ENCODE peak calls at places on chromosomes 11 and 22, in six cellular contexts. One of them, this sample, is unnamed.

GRCh38 chr11:75263944-75264349 is 23.4 kb downstream of the TPBGL start:
- DNase-seq in LoVo: no peak
- DNase-seq in upper lobe of right lung: peak
- DNase-seq in stromal cell of bone marrow: no peak
- DNase-seq in Caki2: no peak
- DNase-seq in activated CD8-positive, alpha-beta memory T cell treated with anti-CD3 and anti-CD28 coated beads for 48 hours: no peak
- DNase-seq in this sample: peak

GRCh38 chr11:8826901-8827560 is 84.0 kb upstream of the AKIP1 start:
- DNase-seq in LoVo: no peak
- DNase-seq in upper lobe of right lung: no peak
- DNase-seq in stromal cell of bone marrow: no peak
- DNase-seq in Caki2: no peak
- DNase-seq in activated CD8-positive, alpha-beta memory T cell treated with anti-CD3 and anti-CD28 coated beads for 48 hours: no peak
- DNase-seq in this sample: no peak

GRCh38 chr11:9569588-9570164 is 3.8 kb upstream of the WEE1 start:
- DNase-seq in LoVo: no peak
- DNase-seq in upper lobe of right lung: no peak
- DNase-seq in stromal cell of bone marrow: no peak
- DNase-seq in Caki2: no peak
- DNase-seq in activated CD8-positive, alpha-beta memory T cell treated with anti-CD3 and anti-CD28 coated beads for 48 hours: no peak
- DNase-seq in this sample: no peak

GRCh38 chr11:61743486-61744095 is 8.8 kb upstream of the MYRF start:
- DNase-seq in LoVo: no peak
- DNase-seq in upper lobe of right lung: no peak
- DNase-seq in stromal cell of bone marrow: no peak
- DNase-seq in Caki2: no peak
- DNase-seq in activated CD8-positive, alpha-beta memory T cell treated with anti-CD3 and anti-CD28 coated beads for 48 hours: no peak
- DNase-seq in this sample: no peak

GRCh38 chr22:50141891-50142363 is 28.6 kb upstream of the PANX2 start:
- DNase-seq in LoVo: no peak
- DNase-seq in upper lobe of right lung: no peak
- DNase-seq in stromal cell of bone marrow: no peak
- DNase-seq in Caki2: peak
- DNase-seq in activated CD8-positive, alpha-beta memory T cell treated with anti-CD3 and anti-CD28 coated beads for 48 hours: no peak
- DNase-seq in this sample: no peak

GRCh38 chr11:106133529-106133928 is 56.1 kb downstream of the AASDHPPT start:
- DNase-seq in LoVo: no peak
- DNase-seq in upper lobe of right lung: no peak
- DNase-seq in stromal cell of bone marrow: no peak
- DNase-seq in Caki2: no peak
- DNase-seq in activated CD8-positive, alpha-beta memory T cell treated with anti-CD3 and anti-CD28 coated beads for 48 hours: no peak
- DNase-seq in this sample: no peak

GRCh38 chr11:79363261-79363660 is 77.6 kb downstream of the TENM4 start:
- DNase-seq in LoVo: no peak
- DNase-seq in upper lobe of right lung: no peak
- DNase-seq in stromal cell of bone marrow: no peak
- DNase-seq in Caki2: no peak
- DNase-seq in activated CD8-positive, alpha-beta memory T cell treated with anti-CD3 and anti-CD28 coated beads for 48 hours: no peak
- DNase-seq in this sample: no peak

GRCh38 chr11:133386262-133386661 is 146.0 kb downstream of the OPCML start:
- DNase-seq in LoVo: no peak
- DNase-seq in upper lobe of right lung: no peak
- DNase-seq in stromal cell of bone marrow: no peak
- DNase-seq in Caki2: no peak
- DNase-seq in activated CD8-positive, alpha-beta memory T cell treated with anti-CD3 and anti-CD28 coated beads for 48 hours: no peak
- DNase-seq in this sample: no peak

GRCh38 chr11:75810637-75811383 is 4.2 kb upstream of the UVRAG start:
- DNase-seq in LoVo: no peak
- DNase-seq in upper lobe of right lung: no peak
- DNase-seq in stromal cell of bone marrow: no peak
- DNase-seq in Caki2: no peak
- DNase-seq in activated CD8-positive, alpha-beta memory T cell treated with anti-CD3 and anti-CD28 coated beads for 48 hours: no peak
- DNase-seq in this sample: no peak

GRCh38 chr22:19596680-19597398 is 72.6 kb upstream of the CLDN5 start:
- DNase-seq in LoVo: no peak
- DNase-seq in upper lobe of right lung: no peak
- DNase-seq in stromal cell of bone marrow: no peak
- DNase-seq in Caki2: no peak
- DNase-seq in activated CD8-positive, alpha-beta memory T cell treated with anti-CD3 and anti-CD28 coated beads for 48 hours: no peak
- DNase-seq in this sample: no peak

GRCh38 chr22:26847046-26847445 is 189.7 kb downstream of the MIAT start:
- DNase-seq in LoVo: no peak
- DNase-seq in upper lobe of right lung: no peak
- DNase-seq in stromal cell of bone marrow: no peak
- DNase-seq in Caki2: no peak
- DNase-seq in activated CD8-positive, alpha-beta memory T cell treated with anti-CD3 and anti-CD28 coated beads for 48 hours: no peak
- DNase-seq in this sample: no peak

GRCh38 chr11:69842746-69843528 is 23.7 kb upstream of the FGF3 start:
- DNase-seq in LoVo: no peak
- DNase-seq in upper lobe of right lung: no peak
- DNase-seq in stromal cell of bone marrow: no peak
- DNase-seq in Caki2: no peak
- DNase-seq in activated CD8-positive, alpha-beta memory T cell treated with anti-CD3 and anti-CD28 coated beads for 48 hours: no peak
- DNase-seq in this sample: no peak

GRCh38 chr22:26610983-26611382 is 6.8 kb downstream of the CRYBB1 start:
- DNase-seq in LoVo: no peak
- DNase-seq in upper lobe of right lung: no peak
- DNase-seq in stromal cell of bone marrow: no peak
- DNase-seq in Caki2: no peak
- DNase-seq in activated CD8-positive, alpha-beta memory T cell treated with anti-CD3 and anti-CD28 coated beads for 48 hours: no peak
- DNase-seq in this sample: no peak

GRCh38 chr11:9219572-9219971 is 45.6 kb downstream of the DENND5A start:
- DNase-seq in LoVo: no peak
- DNase-seq in upper lobe of right lung: no peak
- DNase-seq in stromal cell of bone marrow: peak
- DNase-seq in Caki2: no peak
- DNase-seq in activated CD8-positive, alpha-beta memory T cell treated with anti-CD3 and anti-CD28 coated beads for 48 hours: no peak
- DNase-seq in this sample: no peak

GRCh38 chr11:79940976-79941735 is 500.3 kb upstream of the TENM4 start:
- DNase-seq in LoVo: no peak
- DNase-seq in upper lobe of right lung: no peak
- DNase-seq in stromal cell of bone marrow: peak
- DNase-seq in Caki2: no peak
- DNase-seq in activated CD8-positive, alpha-beta memory T cell treated with anti-CD3 and anti-CD28 coated beads for 48 hours: no peak
- DNase-seq in this sample: no peak

GRCh38 chr22:43812890-43813289 is 785 bp upstream of the EFCAB6 start:
- DNase-seq in LoVo: no peak
- DNase-seq in upper lobe of right lung: no peak
- DNase-seq in stromal cell of bone marrow: no peak
- DNase-seq in Caki2: no peak
- DNase-seq in activated CD8-positive, alpha-beta memory T cell treated with anti-CD3 and anti-CD28 coated beads for 48 hours: no peak
- DNase-seq in this sample: no peak

GRCh38 chr11:65430406-65431217 is 8.0 kb downstream of the NEAT1 start:
- DNase-seq in LoVo: no peak
- DNase-seq in upper lobe of right lung: no peak
- DNase-seq in stromal cell of bone marrow: peak
- DNase-seq in Caki2: peak
- DNase-seq in activated CD8-positive, alpha-beta memory T cell treated with anti-CD3 and anti-CD28 coated beads for 48 hours: no peak
- DNase-seq in this sample: no peak

GRCh38 chr11:73249858-73250773 is 22.0 kb upstream of the P2RY6 start:
- DNase-seq in LoVo: no peak
- DNase-seq in upper lobe of right lung: peak
- DNase-seq in stromal cell of bone marrow: no peak
- DNase-seq in Caki2: no peak
- DNase-seq in activated CD8-positive, alpha-beta memory T cell treated with anti-CD3 and anti-CD28 coated beads for 48 hours: no peak
- DNase-seq in this sample: peak

GRCh38 chr22:35593885-35594470 is 23.2 kb downstream of the MB start:
- DNase-seq in LoVo: no peak
- DNase-seq in upper lobe of right lung: no peak
- DNase-seq in stromal cell of bone marrow: no peak
- DNase-seq in Caki2: no peak
- DNase-seq in activated CD8-positive, alpha-beta memory T cell treated with anti-CD3 and anti-CD28 coated beads for 48 hours: no peak
- DNase-seq in this sample: no peak

GRCh38 chr11:102111787-102112653 is 1.8 kb downstream of the YAP1 start:
- DNase-seq in LoVo: peak
- DNase-seq in upper lobe of right lung: no peak
- DNase-seq in stromal cell of bone marrow: peak
- DNase-seq in Caki2: peak
- DNase-seq in activated CD8-positive, alpha-beta memory T cell treated with anti-CD3 and anti-CD28 coated beads for 48 hours: no peak
- DNase-seq in this sample: no peak

GRCh38 chr22:27866136-27867091 is 52.6 kb downstream of the PITPNB start:
- DNase-seq in LoVo: no peak
- DNase-seq in upper lobe of right lung: no peak
- DNase-seq in stromal cell of bone marrow: peak
- DNase-seq in Caki2: no peak
- DNase-seq in activated CD8-positive, alpha-beta memory T cell treated with anti-CD3 and anti-CD28 coated beads for 48 hours: no peak
- DNase-seq in this sample: no peak

GRCh38 chr11:57637626-57638004 is 12.1 kb downstream of the YPEL4 start:
- DNase-seq in LoVo: no peak
- DNase-seq in upper lobe of right lung: peak
- DNase-seq in stromal cell of bone marrow: no peak
- DNase-seq in Caki2: no peak
- DNase-seq in activated CD8-positive, alpha-beta memory T cell treated with anti-CD3 and anti-CD28 coated beads for 48 hours: no peak
- DNase-seq in this sample: no peak

This sample was measured in cardiac septum.